ENCODE peak calls at places on chromosomes 11 and 22, in six cellular contexts. G, F, T, J, A and M are unnamed samples.
A peak's percentile ranks its signal among the peaks of the same experiment; 100 is the strongest.

GRCh38 chr22:50485221-50486131 is 1.2 kb upstream of the MIOX start:
- DNase-seq in G (no peak), F (no peak), T (no peak), J (peak; percentile 43), A (no peak), M (no peak)

GRCh38 chr11:125289419-125290088 is 125.0 kb downstream of the PKNOX2 start:
- DNase-seq in G (no peak), F (no peak), T (no peak), J (no peak), A (no peak), M (no peak)

GRCh38 chr11:134604886-134605285 is 192.8 kb upstream of the B3GAT1 start:
- DNase-seq in G (no peak), F (no peak), T (no peak), J (no peak), A (no peak), M (no peak)

GRCh38 chr11:575996-576756 is at the start of gene PHRF1:
- DNase-seq in G (peak; percentile 97), F (peak; percentile 97), T (peak; percentile 98), J (peak; percentile 97), A (peak; percentile 98), M (peak; percentile 97)

GRCh38 chr22:48559647-48560388 is 1267.9 kb downstream of the BRD1 start:
- DNase-seq in G (no peak), F (no peak), T (no peak), J (no peak), A (no peak), M (no peak)

GRCh38 chr22:29751669-29752068 is 15.1 kb downstream of the ZMAT5 start:
- DNase-seq in G (no peak), F (no peak), T (no peak), J (no peak), A (no peak), M (no peak)

GRCh38 chr22:39471421-39472141 is 14.8 kb downstream of the MGAT3 start:
- DNase-seq in G (peak; percentile 36), F (no peak), T (no peak), J (peak; percentile 48), A (peak; percentile 72), M (no peak)

GRCh38 chr11:9150944-9151343 is 59.5 kb upstream of the SCUBE2 start:
- DNase-seq in G (no peak), F (no peak), T (no peak), J (peak; percentile 46), A (no peak), M (no peak)

GRCh38 chr22:23204541-23205157 is 24.3 kb downstream of the BCR start:
- DNase-seq in G (no peak), F (peak; percentile 85), T (peak; percentile 82), J (peak; percentile 51), A (no peak), M (peak; percentile 83)

GRCh38 chr11:69696749-69697488 is 6.9 kb downstream of the FGF19 start:
- DNase-seq in G (peak; percentile 55), F (no peak), T (peak; percentile 34), J (no peak), A (no peak), M (no peak)

GRCh38 chr11:2269601-2270321 is 627 bp downstream of the ASCL2 start:
- DNase-seq in G (peak; percentile 87), F (no peak), T (peak; percentile 58), J (peak; percentile 63), A (peak; percentile 84), M (peak; percentile 54)

GRCh38 chr11:112748713-112749481 is 212.3 kb upstream of the NCAM1 start:
- DNase-seq in G (no peak), F (no peak), T (no peak), J (no peak), A (no peak), M (no peak)

GRCh38 chr22:35656284-35656752 is 8.1 kb downstream of the APOL6 start:
- DNase-seq in G (no peak), F (no peak), T (no peak), J (no peak), A (no peak), M (no peak)

GRCh38 chr22:20267441-20268288 is 453 bp downstream of the RTN4R start:
- DNase-seq in G (peak; percentile 81), F (no peak), T (no peak), J (no peak), A (no peak), M (no peak)

GRCh38 chr22:45318168-45318557 is 8.4 kb downstream of the FAM118A start:
- DNase-seq in G (peak; percentile 75), F (peak; percentile 78), T (peak; percentile 92), J (peak; percentile 94), A (peak; percentile 84), M (peak; percentile 90)

GRCh38 chr11:8733847-8734246 is 51.3 kb downstream of the RPL27A start:
- DNase-seq in G (no peak), F (no peak), T (no peak), J (no peak), A (no peak), M (no peak)

GRCh38 chr22:46734830-46735453 is 3.1 kb downstream of the CERK start:
- DNase-seq in G (no peak), F (no peak), T (no peak), J (no peak), A (peak; percentile 7), M (peak; percentile 65)

GRCh38 chr11:62439785-62440602 is 21.2 kb downstream of the SCGB1A1 start:
- DNase-seq in G (no peak), F (no peak), T (peak; percentile 86), J (peak; percentile 83), A (no peak), M (peak; percentile 81)

GRCh38 chr11:33110083-33110482 is 51.2 kb downstream of the CSTF3 start:
- DNase-seq in G (no peak), F (no peak), T (no peak), J (no peak), A (no peak), M (no peak)

GRCh38 chr11:128565881-128566280 is 21.5 kb downstream of the ETS1 start:
- DNase-seq in G (no peak), F (no peak), T (no peak), J (no peak), A (peak; percentile 70), M (no peak)

GRCh38 chr22:50248192-50249084 is 2.6 kb downstream of the HDAC10 start:
- DNase-seq in G (no peak), F (no peak), T (no peak), J (no peak), A (no peak), M (no peak)

GRCh38 chr11:36431429-36432092 is 78.5 kb downstream of the TRAF6 start:
- DNase-seq in G (peak; percentile 10), F (peak; percentile 52), T (no peak), J (peak; percentile 98), A (peak; percentile 86), M (peak; percentile 63)

GRCh38 chr11:84865257-84865656 is 761.9 kb downstream of the DLG2 start:
- DNase-seq in G (no peak), F (no peak), T (no peak), J (peak; percentile 31), A (no peak), M (no peak)

GRCh38 chr22:36325163-36326031 is 62.4 kb downstream of the MYH9 start:
- DNase-seq in G (no peak), F (no peak), T (peak; percentile 94), J (peak; percentile 89), A (peak; percentile 44), M (peak; percentile 83)

GRCh38 chr11:834371-835316 is 1.9 kb downstream of the CD151 start:
- DNase-seq in G (no peak), F (peak; percentile 82), T (peak; percentile 96), J (peak; percentile 92), A (peak; percentile 71), M (peak; percentile 93)

GRCh38 chr11:444397-445144 is 2.8 kb upstream of the ANO9 start:
- DNase-seq in G (no peak), F (no peak), T (no peak), J (peak; percentile 77), A (peak; percentile 74), M (no peak)

GRCh38 chr11:69277074-69277809 is 16.7 kb upstream of the MYEOV start:
- DNase-seq in G (no peak), F (no peak), T (no peak), J (no peak), A (no peak), M (no peak)

DNA sequence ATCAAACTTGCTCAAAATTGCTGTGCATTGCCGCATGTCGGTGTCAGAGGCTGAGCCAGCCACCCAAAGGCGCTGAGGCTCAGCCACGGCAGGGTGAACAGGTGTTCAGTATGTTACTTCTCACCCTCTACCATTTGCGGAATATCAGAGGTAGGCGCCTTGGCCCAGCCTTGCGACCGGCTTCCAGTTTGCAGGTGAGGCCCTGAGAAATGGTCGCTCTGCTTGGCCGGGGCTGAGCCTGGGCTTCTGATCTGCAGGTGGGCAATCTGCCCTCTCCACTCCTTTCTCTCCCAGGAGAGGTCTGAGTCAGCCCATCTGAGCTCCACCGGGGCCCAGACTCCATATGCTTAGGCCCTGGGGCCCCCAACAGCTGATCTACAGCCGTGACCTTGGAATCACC is 71.0 kb downstream of the RPS6KA4 start:
- DNase-seq in G (no peak), F (no peak), T (no peak), J (no peak), A (no peak), M (no peak)
- H3K4me3 ChIP-seq in G (no peak overlapping the region), F (no peak overlapping the region), T (no peak overlapping the region), J (no peak overlapping the region), A (no peak overlapping the region), M (no peak overlapping the region)

DNA sequence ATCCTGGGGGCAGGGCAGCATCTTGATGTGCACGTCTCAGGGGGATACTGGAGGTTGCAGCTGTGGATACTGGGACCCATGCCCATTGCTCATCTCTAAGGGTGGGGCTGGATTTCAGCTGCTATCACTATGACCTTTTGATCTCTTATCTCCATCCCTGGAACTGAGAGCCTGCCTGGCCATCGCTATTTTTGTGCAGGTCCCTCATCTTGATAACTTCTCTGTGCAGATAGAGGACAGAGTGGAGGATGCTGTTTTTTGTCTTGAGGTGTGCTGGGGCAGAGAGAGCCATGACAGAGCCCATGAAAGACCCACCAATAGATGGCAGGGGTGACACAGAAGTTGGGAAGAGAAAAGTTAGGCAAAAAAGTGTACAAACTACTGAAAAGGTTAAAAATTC is 5.1 kb upstream of the INSC start:
- DNase-seq in G (no peak), F (no peak), T (no peak), J (no peak), A (no peak), M (no peak)
- H3K4me1 ChIP-seq in G (peaks cover 9% of the 10 kb centered on the region), F (peaks cover 4% of the 10 kb centered on the region), T (peaks cover 8% of the 10 kb centered on the region), J (peaks cover 38% of the 10 kb centered on the region), A (peaks cover 2% of the 10 kb centered on the region), M (no peaks in the 10 kb centered on the region)

DNA sequence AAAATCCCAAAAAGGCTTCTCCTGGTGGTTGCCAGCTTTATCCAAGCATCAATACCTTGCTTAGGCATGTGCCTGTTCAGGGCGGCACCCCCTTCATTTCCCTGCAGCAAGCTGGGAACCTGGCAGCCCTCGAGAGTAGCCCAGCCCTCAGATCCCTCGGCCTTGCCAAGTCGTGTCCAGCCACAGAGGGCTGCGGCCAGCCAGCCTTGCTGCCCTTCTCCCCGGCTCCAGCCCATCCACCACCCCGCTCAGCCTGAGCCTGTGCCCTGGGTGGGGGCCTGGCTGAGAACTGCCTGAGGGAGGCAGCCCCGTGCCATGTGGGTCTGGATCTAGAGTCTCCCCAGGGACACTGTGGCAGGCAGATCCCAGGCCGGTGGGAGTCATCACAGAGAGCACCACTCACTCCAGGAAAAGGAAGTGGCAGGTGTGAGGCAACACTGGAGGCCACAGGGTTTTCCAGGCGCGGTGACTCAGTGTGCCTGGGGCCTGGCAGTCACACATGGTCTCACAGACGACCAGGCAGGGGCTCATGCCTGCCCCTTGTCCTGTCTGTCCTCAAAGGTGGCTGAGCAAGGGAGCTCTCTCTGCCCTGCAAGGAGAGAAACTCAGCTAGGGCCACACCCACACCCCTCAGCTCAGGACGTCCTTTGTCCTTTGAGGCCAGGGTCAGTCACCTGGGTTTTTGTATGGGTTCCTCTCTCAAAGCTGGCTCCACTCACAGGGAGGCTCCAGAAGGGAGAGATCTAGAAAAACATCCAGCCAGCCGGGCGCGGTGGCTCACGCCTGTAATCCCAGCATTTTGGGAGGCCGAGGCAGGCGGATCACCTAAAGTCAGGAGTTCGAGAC is 12.2 kb upstream of the CDC42BPG start:
- DNase-seq in G (no peak), F (no peak), T (peak; percentile 97), J (peak; percentile 98), A (peak; percentile 80), M (peak; percentile 94)
- H3K4me3 ChIP-seq in G (no peak overlapping the region), F (peak overlapping the region; percentile 16), T (no peak overlapping the region), J (peak overlapping the region; percentile 8), A (no peak overlapping the region), M (no peak overlapping the region)

GRCh38 chr22:17103351-17103750 is 17.8 kb downstream of the TMEM121B start:
- DNase-seq in G (no peak), F (no peak), T (no peak), J (no peak), A (no peak), M (no peak)
- H3K4me1 ChIP-seq in G (peaks cover 10% of the 10 kb centered on the region), F (no peaks in the 10 kb centered on the region), T (no peaks in the 10 kb centered on the region), J (no peaks in the 10 kb centered on the region), A (no peaks in the 10 kb centered on the region), M (no peaks in the 10 kb centered on the region)